ENCODE peak calls at places on chromosomes 16 and 17, in nine cellular contexts. Z, V, I, M, S, Y, G, Q and H are unnamed samples.

GRCh38 chr16:68575082-68575481 is 36.0 kb downstream of the ZFP90 start:
- DNase-seq in Q (no peak), S (no peak), M (no peak), Y (no peak), I (no peak), G (no peak), V (no peak), Z (no peak), H (no peak)

GRCh38 chr17:55814377-55814776 is 63.5 kb downstream of the PCTP start:
- DNase-seq in M (no peak), Z (no peak), V (no peak), S (peak), Q (no peak), G (peak), Y (peak), I (no peak), H (peak)

GRCh38 chr16:19177111-19177747 is 9.2 kb downstream of the SYT17 start:
- DNase-seq in I (no peak), G (no peak), V (no peak), Q (no peak), Z (no peak), Y (no peak), M (no peak), S (no peak), H (no peak)

GRCh38 chr16:75248142-75248535 is 3.3 kb downstream of the BCAR1 start:
- DNase-seq in V (no peak), Z (no peak), Q (no peak), Y (no peak), M (no peak), G (no peak), S (no peak), I (no peak), H (no peak)

GRCh38 chr17:8883353-8883752 is 15.9 kb upstream of the PIK3R6 start:
- DNase-seq in M (no peak), I (no peak), Y (no peak), S (no peak), V (no peak), Q (no peak), G (no peak), Z (no peak), H (no peak)

GRCh38 chr16:20676268-20676828 is 21.1 kb downstream of the ACSM1 start:
- DNase-seq in Z (no peak), Y (no peak), I (no peak), V (no peak), Q (no peak), G (no peak), S (no peak), M (no peak), H (no peak)

GRCh38 chr16:85086347-85087291 is 25.7 kb downstream of the CIBAR2 start:
- DNase-seq in Q (peak), M (peak), S (peak), G (peak), Z (peak), I (peak), Y (peak), V (peak), H (peak)

GRCh38 chr17:948284-948852 is 31.2 kb downstream of the NXN start:
- DNase-seq in V (no peak), S (no peak), I (no peak), Z (peak), Q (no peak), G (no peak), Y (no peak), M (no peak), H (no peak)

GRCh38 chr16:81492965-81493754 is 48.6 kb downstream of the CMIP start:
- DNase-seq in V (no peak), S (no peak), Z (no peak), I (no peak), Q (no peak), M (no peak), Y (no peak), G (no peak), H (no peak)

GRCh38 chr17:57945999-57946797 is 9.0 kb downstream of the CUEDC1 start:
- DNase-seq in S (peak), V (no peak), G (no peak), M (no peak), Z (no peak), I (no peak), Q (no peak), Y (no peak), H (no peak)

GRCh38 chr17:16477255-16477654 is 14.7 kb downstream of the LRRC75A start:
- DNase-seq in Y (peak), M (no peak), I (no peak), Q (no peak), S (peak), G (no peak), Z (no peak), V (no peak), H (peak)

GRCh38 chr16:65312795-65313194 is 190.9 kb upstream of the CDH11 start:
- DNase-seq in Q (no peak), V (no peak), S (peak), M (no peak), Y (no peak), G (no peak), Z (no peak), I (no peak), H (no peak)

GRCh38 chr16:9797306-9797705 is 384.9 kb downstream of the GRIN2A start:
- DNase-seq in Z (no peak), S (peak), G (no peak), Y (peak), V (no peak), I (no peak), Q (no peak), M (no peak), H (peak)

GRCh38 chr17:69331746-69332145 is 4.8 kb upstream of the ABCA5 start:
- DNase-seq in M (no peak), Q (no peak), I (no peak), G (no peak), Y (no peak), V (no peak), Z (no peak), S (no peak), H (no peak)

GRCh38 chr16:24977673-24978065 is 37.5 kb downstream of the ARHGAP17 start:
- DNase-seq in V (no peak), S (peak), Z (no peak), Y (no peak), Q (no peak), I (no peak), G (no peak), M (no peak), H (peak)

GRCh38 chr16:19419691-19420060 is 2.0 kb downstream of the TMC5 start:
- DNase-seq in V (no peak), Q (no peak), Z (no peak), G (no peak), I (no peak), Y (peak), S (no peak), M (no peak), H (no peak)

GRCh38 chr16:4358831-4359561 is 7.9 kb upstream of the PAM16 start:
- DNase-seq in V (peak), Q (peak), S (no peak), G (peak), I (peak), Y (no peak), Z (peak), M (peak), H (peak)

GRCh38 chr17:17102176-17102575 is 59.9 kb downstream of the MPRIP start:
- DNase-seq in Z (no peak), Q (no peak), G (no peak), M (no peak), Y (no peak), V (no peak), S (no peak), I (no peak), H (no peak)

GRCh38 chr17:39673335-39674081 is 5.3 kb downstream of the PNMT start:
- DNase-seq in Z (no peak), Y (no peak), S (no peak), M (no peak), Q (no peak), V (no peak), G (peak), I (no peak), H (no peak)

GRCh38 chr17:34474706-34475105 is 104.7 kb upstream of the TMEM132E start:
- DNase-seq in G (no peak), M (no peak), Y (no peak), Z (peak), I (no peak), S (no peak), Q (no peak), V (no peak), H (no peak)

GRCh38 chr17:80103686-80104085 is 2.3 kb downstream of the GAA start:
- DNase-seq in Y (no peak), S (no peak), Z (no peak), I (no peak), M (no peak), V (no peak), G (no peak), Q (no peak), H (no peak)

GRCh38 chr17:64498308-64499203 is 1.7 kb upstream of the POLG2 start:
- DNase-seq in Q (no peak), Z (peak), S (no peak), M (no peak), Y (no peak), G (no peak), V (no peak), I (no peak), H (no peak)

GRCh38 chr17:1640329-1641064 is 5.0 kb downstream of the SCARF1 start:
- DNase-seq in I (no peak), Q (no peak), S (no peak), Z (no peak), G (peak), V (no peak), Y (no peak), M (no peak), H (no peak)